ENCODE peak calls at places on chromosomes 3 and 15, in seven cellular contexts. M is GM12891, X is GM12878, C is HepG2, Q is K562, F is SK-N-SH, G is H1. P is an unnamed sample.

GRCh38 chr3:41198526-41198925 is 779 bp upstream of the CTNNB1 start:
- DNase-seq in C (peak; percentile 20), X (no peak), G (no peak), Q (peak; percentile 33), F (no peak), M (no peak), P (no peak)

GRCh38 chr3:49357466-49358216 is 512 bp downstream of the GPX1 start:
- DNase-seq in G (no peak), Q (no peak), M (no peak), X (no peak), C (no peak), F (peak; percentile 61), P (no peak)

GRCh38 chr15:88375234-88375926 is 91.8 kb downstream of the MRPL46 start:
- DNase-seq in C (no peak), G (no peak), Q (peak; percentile 3), X (no peak), F (no peak), M (no peak), P (no peak)

GRCh38 chr15:31275331-31276262 is 51.0 kb upstream of the KLF13 start:
- DNase-seq in F (peak; percentile 10), X (no peak), C (no peak), Q (no peak), M (no peak), G (no peak), P (no peak)

GRCh38 chr3:14140668-14141067 is 15.8 kb downstream of the TMEM43 start:
- DNase-seq in Q (no peak), M (no peak), F (no peak), X (no peak), C (no peak), G (no peak), P (no peak)

GRCh38 chr15:91568036-91568435 is 285.5 kb upstream of the SLCO3A1 start:
- DNase-seq in X (no peak), F (no peak), Q (no peak), M (no peak), C (no peak), G (no peak), P (no peak)

GRCh38 chr15:64235552-64235951 is 72.7 kb upstream of the PPIB start:
- DNase-seq in F (no peak), C (no peak), G (no peak), Q (no peak), M (no peak), X (no peak), P (no peak)

GRCh38 chr3:11085078-11085840 is 69.0 kb upstream of the HRH1 start:
- DNase-seq in M (no peak), C (no peak), X (no peak), G (no peak), F (no peak), Q (no peak), P (no peak)

GRCh38 chr3:127458698-127459097 is 131.8 kb downstream of the TPRA1 start:
- DNase-seq in G (no peak), M (no peak), C (no peak), Q (peak; percentile 41), F (no peak), X (no peak), P (no peak)

GRCh38 chr15:64430000-64430735 is 30.2 kb upstream of the ZNF609 start:
- DNase-seq in G (peak; percentile 69), Q (peak; percentile 80), X (peak; percentile 65), F (no peak), M (no peak), C (no peak), P (no peak)

GRCh38 chr3:156522673-156523072 is 32.2 kb downstream of the SSR3 start:
- DNase-seq in Q (no peak), C (no peak), F (no peak), G (no peak), M (no peak), X (no peak), P (no peak)

GRCh38 chr3:132730891-132731580 is 8.8 kb upstream of the NPHP3 start:
- DNase-seq in F (peak; percentile 46), C (peak; percentile 33), M (no peak), G (no peak), X (no peak), Q (peak; percentile 49), P (no peak)

GRCh38 chr3:49119036-49119435 is 1.6 kb downstream of the USP19 start:
- DNase-seq in Q (no peak), X (no peak), C (no peak), G (no peak), M (no peak), F (no peak), P (no peak)

GRCh38 chr3:124859025-124859424 is 28.1 kb downstream of the ITGB5 start:
- DNase-seq in C (no peak), Q (no peak), M (no peak), F (no peak), G (no peak), X (no peak), P (no peak)

GRCh38 chr3:131110087-131110486 is 83.4 kb downstream of the NEK11 start:
- DNase-seq in G (no peak), M (no peak), X (no peak), Q (no peak), C (no peak), F (no peak), P (no peak)

GRCh38 chr15:58393196-58393790 is 38.5 kb upstream of the LIPC start:
- DNase-seq in G (no peak), X (no peak), Q (no peak), C (no peak), M (no peak), F (no peak), P (no peak)

GRCh38 chr3:142916611-142917010 is 27.7 kb upstream of the PCOLCE2 start:
- DNase-seq in Q (no peak), M (no peak), X (no peak), C (no peak), G (no peak), F (no peak), P (no peak)

GRCh38 chr15:55360256-55360655 is 41.2 kb downstream of the PIGB start:
- DNase-seq in C (no peak), X (no peak), M (no peak), F (no peak), Q (no peak), G (no peak), P (no peak)

GRCh38 chr15:84633311-84634227 is 20.5 kb downstream of the WDR73 start:
- DNase-seq in Q (peak; percentile 75), F (peak; percentile 81), M (peak; percentile 42), G (no peak), X (no peak), C (peak; percentile 18), P (peak; percentile 35)

GRCh38 chr3:123734527-123734902 is 149.6 kb downstream of the MYLK start:
- DNase-seq in X (no peak), F (no peak), C (no peak), G (no peak), Q (no peak), M (no peak), P (no peak)
- TF ChIP-seq TAF1 in X (no peak), F (no peak), C (no peak), G (no peak), Q (no peak), M (no peak), P (no peak)

DNA sequence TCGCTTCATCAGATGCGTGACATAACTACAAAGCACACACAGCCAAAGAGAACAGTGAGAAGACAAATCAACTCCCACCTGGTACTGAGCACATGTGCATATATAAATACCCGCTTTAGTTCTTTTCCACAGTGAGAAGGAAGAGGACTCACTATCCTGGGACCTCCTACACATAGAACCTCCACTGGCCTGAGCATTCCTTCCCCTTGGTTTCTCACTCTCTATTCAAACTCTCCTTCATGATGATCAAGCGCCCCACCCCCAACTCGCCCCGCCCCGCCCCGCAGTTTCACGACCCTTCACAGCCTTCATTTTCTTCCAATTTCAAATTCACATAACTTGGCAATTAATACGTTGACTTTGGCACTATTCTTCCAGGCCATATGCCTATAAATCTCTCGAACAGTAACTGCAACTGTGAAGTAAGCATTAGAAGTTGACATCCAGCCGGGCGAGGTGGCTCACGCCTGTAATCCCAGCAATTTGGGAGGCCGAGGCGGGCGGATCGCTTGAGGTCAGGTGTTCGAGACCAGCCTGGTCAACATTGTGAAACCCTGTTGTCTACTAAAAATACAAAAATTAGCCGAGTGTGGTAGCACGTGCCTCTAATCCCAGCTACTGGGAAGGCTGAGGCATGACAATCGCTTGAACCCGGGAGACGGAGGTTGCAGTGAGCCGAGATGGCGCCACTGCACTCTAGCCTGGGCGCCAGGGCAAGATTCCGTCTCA is 1.1 kb downstream of the RPS17 start:
- DNase-seq in C (peak; percentile 29), M (no peak), G (no peak), Q (peak; percentile 34), X (no peak), F (peak; percentile 30), P (no peak)
- TF ChIP-seq TAF1 in C (no peak), M (no peak), G (no peak), Q (no peak), X (peak; percentile 16), F (no peak), P (no peak)

GRCh38 chr3:180036678-180037455 is at the start of gene PEX5L:
- DNase-seq in C (peak; percentile 2), F (peak; percentile 82), Q (peak; percentile 2), G (peak; percentile 33), X (no peak), M (no peak), P (peak; percentile 41)

GRCh38 chr3:180036092-180036677 is 552 bp downstream of the PEX5L start:
- DNase-seq in C (no peak), M (peak; percentile 29), Q (no peak), F (peak; percentile 11), G (no peak), X (no peak), P (no peak)

DNA sequence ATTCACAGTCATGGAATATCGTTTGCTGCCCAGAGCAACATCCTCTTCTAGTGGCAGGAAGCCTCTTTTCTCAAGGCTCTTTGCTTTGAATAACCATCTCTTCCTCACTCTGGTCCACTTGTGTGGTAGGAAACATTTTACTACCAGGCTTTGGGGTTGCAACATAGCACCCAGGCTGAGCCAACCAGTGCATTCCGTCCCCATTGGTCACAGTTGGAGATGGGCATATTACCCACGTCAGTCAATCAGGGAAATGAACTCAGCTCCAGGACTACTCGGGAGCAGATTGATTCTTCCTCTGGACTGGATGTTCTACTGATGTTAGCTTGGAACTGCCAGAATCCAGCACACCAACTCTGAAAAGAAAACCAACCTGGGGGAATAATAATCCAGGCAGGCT is 4.2 kb upstream of the PEX5L start:
- DNase-seq in F (no peak), X (no peak), M (no peak), C (no peak), Q (no peak), G (no peak), P (no peak)
- TF ChIP-seq TAF1 in F (no peak), X (no peak), M (no peak), C (no peak), Q (no peak), G (no peak), P (no peak)

DNA sequence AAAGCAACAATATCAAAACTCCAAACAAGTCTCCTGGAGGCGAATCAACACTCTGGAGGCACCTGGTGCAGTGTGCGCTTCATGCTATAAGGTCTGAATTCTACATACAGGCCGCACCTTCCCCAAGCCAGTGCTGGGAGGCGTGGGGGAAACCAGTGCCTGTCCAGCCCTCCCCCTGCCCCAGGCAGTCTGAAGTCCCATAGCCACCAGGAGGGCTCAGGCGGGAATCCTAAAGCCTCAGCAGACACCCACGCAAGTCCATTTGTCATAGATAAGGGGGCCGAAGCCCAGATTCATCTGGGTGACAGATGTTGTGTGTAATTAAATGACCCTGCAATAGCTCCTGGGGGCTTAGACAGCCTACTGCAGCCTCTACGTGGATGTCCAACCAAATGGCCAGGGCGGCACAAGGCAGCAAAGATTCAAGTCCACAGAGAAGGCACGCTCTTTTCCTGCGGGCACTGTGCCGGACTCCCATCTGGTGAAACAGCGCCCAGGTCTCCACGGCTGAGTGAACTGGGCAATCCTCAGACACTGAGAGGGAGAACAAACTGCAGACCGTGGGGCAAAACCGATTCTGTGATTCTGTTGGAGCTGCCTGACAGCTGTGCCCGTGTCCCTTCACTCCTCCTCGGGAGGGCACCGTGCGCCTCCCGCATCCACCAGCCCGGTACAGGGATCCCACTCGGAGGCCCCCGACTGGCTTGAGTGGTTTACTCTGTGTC is 64.8 kb downstream of the ATP10A start:
- DNase-seq in Q (no peak), X (no peak), C (no peak), M (no peak), G (no peak), F (peak; percentile 88), P (no peak)
- TF ChIP-seq TAF1 in Q (no peak), X (no peak), C (no peak), M (no peak), G (no peak), F (no peak), P (no peak)

P was measured in GM12892.